ENCODE peak calls at places on chromosomes 13 and 19, in six cellular contexts. One of them, this sample, is unnamed.

GRCh38 chr19:49758292-49758691 is 4.8 kb downstream of the TSKS start:
- ATAC-seq in GM12878: no peak
- ATAC-seq in upper lobe of left lung: peak
- ATAC-seq in K562: peak
- ATAC-seq in HepG2: peak
- ATAC-seq in A549: peak
- ATAC-seq in this sample: no peak

GRCh38 chr19:52664461-52664860 is 26.3 kb upstream of the ZNF83 start:
- ATAC-seq in GM12878: no peak
- ATAC-seq in upper lobe of left lung: no peak
- ATAC-seq in K562: peak
- ATAC-seq in HepG2: no peak
- ATAC-seq in A549: no peak
- ATAC-seq in this sample: no peak

GRCh38 chr13:53042897-53043296 is 14.3 kb downstream of the OLFM4 start:
- ATAC-seq in GM12878: no peak
- ATAC-seq in upper lobe of left lung: no peak
- ATAC-seq in K562: no peak
- ATAC-seq in HepG2: no peak
- ATAC-seq in A549: no peak
- ATAC-seq in this sample: no peak

GRCh38 chr19:38307076-38307475 is 3.0 kb downstream of the C19orf33 start:
- ATAC-seq in GM12878: no peak
- ATAC-seq in upper lobe of left lung: no peak
- ATAC-seq in K562: no peak
- ATAC-seq in HepG2: no peak
- ATAC-seq in A549: no peak
- ATAC-seq in this sample: no peak

GRCh38 chr13:99208845-99209527 is 8.3 kb downstream of the UBAC2 start:
- ATAC-seq in GM12878: no peak
- ATAC-seq in upper lobe of left lung: no peak
- ATAC-seq in K562: no peak
- ATAC-seq in HepG2: no peak
- ATAC-seq in A549: no peak
- ATAC-seq in this sample: no peak

GRCh38 chr19:10037367-10037766 is 24.1 kb downstream of the RDH8 start:
- ATAC-seq in GM12878: no peak
- ATAC-seq in upper lobe of left lung: no peak
- ATAC-seq in K562: no peak
- ATAC-seq in HepG2: no peak
- ATAC-seq in A549: peak
- ATAC-seq in this sample: no peak

GRCh38 chr13:113401452-113402415 is 37.8 kb upstream of the GRTP1 start:
- ATAC-seq in GM12878: no peak
- ATAC-seq in upper lobe of left lung: no peak
- ATAC-seq in K562: no peak
- ATAC-seq in HepG2: no peak
- ATAC-seq in A549: no peak
- ATAC-seq in this sample: no peak

GRCh38 chr13:37109080-37109678 is 3.7 kb upstream of the CSNK1A1L start:
- ATAC-seq in GM12878: no peak
- ATAC-seq in upper lobe of left lung: peak
- ATAC-seq in K562: no peak
- ATAC-seq in HepG2: no peak
- ATAC-seq in A549: no peak
- ATAC-seq in this sample: no peak

GRCh38 chr13:44451109-44451508 is 77.5 kb downstream of the SERP2 start:
- ATAC-seq in GM12878: no peak
- ATAC-seq in upper lobe of left lung: no peak
- ATAC-seq in K562: no peak
- ATAC-seq in HepG2: no peak
- ATAC-seq in A549: no peak
- ATAC-seq in this sample: peak

GRCh38 chr13:23460309-23460708 is 26.8 kb upstream of the SACS start:
- ATAC-seq in GM12878: peak
- ATAC-seq in upper lobe of left lung: peak
- ATAC-seq in K562: no peak
- ATAC-seq in HepG2: no peak
- ATAC-seq in A549: no peak
- ATAC-seq in this sample: no peak

GRCh38 chr13:98978280-98978679 is 416 bp upstream of the DOCK9 start:
- ATAC-seq in GM12878: no peak
- ATAC-seq in upper lobe of left lung: no peak
- ATAC-seq in K562: no peak
- ATAC-seq in HepG2: no peak
- ATAC-seq in A549: no peak
- ATAC-seq in this sample: no peak

GRCh38 chr13:45695198-45695730 is 6.9 kb upstream of the CBY2 start:
- ATAC-seq in GM12878: peak
- ATAC-seq in upper lobe of left lung: peak
- ATAC-seq in K562: no peak
- ATAC-seq in HepG2: no peak
- ATAC-seq in A549: no peak
- ATAC-seq in this sample: no peak

GRCh38 chr13:24215007-24215633 is 54.6 kb downstream of the SPATA13 start:
- ATAC-seq in GM12878: peak
- ATAC-seq in upper lobe of left lung: no peak
- ATAC-seq in K562: no peak
- ATAC-seq in HepG2: no peak
- ATAC-seq in A549: no peak
- ATAC-seq in this sample: no peak

GRCh38 chr19:46617566-46618079 is 7.3 kb downstream of the PTGIR start:
- ATAC-seq in GM12878: no peak
- ATAC-seq in upper lobe of left lung: no peak
- ATAC-seq in K562: no peak
- ATAC-seq in HepG2: no peak
- ATAC-seq in A549: peak
- ATAC-seq in this sample: no peak

GRCh38 chr13:51768378-51768921 is 35.5 kb downstream of the DHRS12 start:
- ATAC-seq in GM12878: no peak
- ATAC-seq in upper lobe of left lung: no peak
- ATAC-seq in K562: peak
- ATAC-seq in HepG2: no peak
- ATAC-seq in A549: no peak
- ATAC-seq in this sample: no peak

GRCh38 chr13:110063490-110063889 is 243.5 kb downstream of the COL4A1 start:
- ATAC-seq in GM12878: no peak
- ATAC-seq in upper lobe of left lung: no peak
- ATAC-seq in K562: no peak
- ATAC-seq in HepG2: no peak
- ATAC-seq in A549: no peak
- ATAC-seq in this sample: no peak

GRCh38 chr13:71979616-71980015 is 112.6 kb upstream of the DACH1 start:
- ATAC-seq in GM12878: peak
- ATAC-seq in upper lobe of left lung: no peak
- ATAC-seq in K562: no peak
- ATAC-seq in HepG2: peak
- ATAC-seq in A549: no peak
- ATAC-seq in this sample: no peak

GRCh38 chr19:14089662-14090508 is 666 bp downstream of the SAMD1 start:
- ATAC-seq in GM12878: peak
- ATAC-seq in upper lobe of left lung: peak
- ATAC-seq in K562: peak
- ATAC-seq in HepG2: peak
- ATAC-seq in A549: peak
- ATAC-seq in this sample: peak

GRCh38 chr13:50422181-50423148 is 407.2 kb downstream of the KCNRG start:
- ATAC-seq in GM12878: no peak
- ATAC-seq in upper lobe of left lung: no peak
- ATAC-seq in K562: peak
- ATAC-seq in HepG2: no peak
- ATAC-seq in A549: no peak
- ATAC-seq in this sample: no peak

GRCh38 chr13:50388481-50388880 is 373.2 kb downstream of the KCNRG start:
- ATAC-seq in GM12878: no peak
- ATAC-seq in upper lobe of left lung: no peak
- ATAC-seq in K562: no peak
- ATAC-seq in HepG2: no peak
- ATAC-seq in A549: no peak
- ATAC-seq in this sample: no peak

GRCh38 chr13:44417876-44418275 is 44.3 kb downstream of the SERP2 start:
- ATAC-seq in GM12878: no peak
- ATAC-seq in upper lobe of left lung: no peak
- ATAC-seq in K562: no peak
- ATAC-seq in HepG2: peak
- ATAC-seq in A549: no peak
- ATAC-seq in this sample: no peak

GRCh38 chr19:33393286-33394005 is 19.9 kb downstream of the CEBPG start:
- ATAC-seq in GM12878: no peak
- ATAC-seq in upper lobe of left lung: no peak
- ATAC-seq in K562: no peak
- ATAC-seq in HepG2: peak
- ATAC-seq in A549: no peak
- ATAC-seq in this sample: no peak

GRCh38 chr19:2164020-2164988 is 571 bp downstream of the DOT1L start:
- ATAC-seq in GM12878: peak
- ATAC-seq in upper lobe of left lung: peak
- ATAC-seq in K562: peak
- ATAC-seq in HepG2: no peak
- ATAC-seq in A549: peak
- ATAC-seq in this sample: peak

GRCh38 chr19:6527893-6528543 is 2.8 kb upstream of the TNFSF9 start:
- ATAC-seq in GM12878: peak
- ATAC-seq in upper lobe of left lung: no peak
- ATAC-seq in K562: no peak
- ATAC-seq in HepG2: no peak
- ATAC-seq in A549: no peak
- ATAC-seq in this sample: no peak

GRCh38 chr13:73825143-73825542 is 309.1 kb downstream of the KLF12 start:
- ATAC-seq in GM12878: no peak
- ATAC-seq in upper lobe of left lung: no peak
- ATAC-seq in K562: no peak
- ATAC-seq in HepG2: no peak
- ATAC-seq in A549: no peak
- ATAC-seq in this sample: no peak

GRCh38 chr13:33542309-33543088 is 256.9 kb upstream of the STARD13 start:
- ATAC-seq in GM12878: peak
- ATAC-seq in upper lobe of left lung: peak
- ATAC-seq in K562: peak
- ATAC-seq in HepG2: peak
- ATAC-seq in A549: peak
- ATAC-seq in this sample: peak
- TF ChIP-seq EP300 in GM12878: no peak
- TF ChIP-seq EP300 in upper lobe of left lung: peak
- TF ChIP-seq EP300 in K562: no peak
- TF ChIP-seq EP300 in HepG2: peak
- TF ChIP-seq EP300 in A549: no peak
- TF ChIP-seq EP300 in this sample: peak

DNA sequence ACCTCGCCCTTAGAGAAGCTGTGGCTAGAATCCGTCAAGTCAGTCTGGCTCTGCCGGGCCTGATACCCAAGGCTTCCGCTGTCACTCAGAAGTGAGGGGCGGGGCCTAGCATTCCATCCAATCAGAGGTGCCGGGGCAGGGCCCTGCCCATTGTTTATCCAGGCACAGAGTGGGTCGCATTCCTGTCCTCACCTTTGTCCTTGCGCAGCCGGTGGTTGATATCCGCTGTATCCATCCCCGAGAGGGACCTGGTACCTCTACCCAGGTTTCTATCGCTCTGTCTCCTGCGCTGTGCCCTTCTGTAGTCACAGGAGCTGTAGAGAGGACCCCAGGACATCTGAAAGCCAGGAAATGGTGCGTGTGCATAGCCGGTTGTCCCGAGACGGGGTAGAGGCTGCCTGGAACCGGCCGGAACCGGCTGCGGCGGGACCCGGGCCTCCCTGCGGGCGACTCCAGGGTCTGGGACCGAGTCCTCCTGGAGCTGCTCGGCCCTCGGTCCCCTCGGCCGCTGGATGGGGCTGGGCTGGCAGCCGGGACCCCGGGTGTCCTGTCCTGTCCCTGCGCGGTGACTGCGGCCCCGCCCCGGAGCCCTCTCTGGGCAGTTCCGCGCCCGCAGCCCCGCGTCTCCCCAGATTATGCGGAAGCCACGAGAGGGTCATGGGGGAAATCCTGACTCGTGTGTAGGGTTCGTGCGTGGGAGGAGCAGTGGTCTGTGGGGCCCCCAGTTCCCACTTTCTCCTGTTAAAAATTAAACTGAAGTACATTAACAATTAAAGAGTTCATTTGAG is at the start of gene ZNF763:
- ATAC-seq in GM12878: peak
- ATAC-seq in upper lobe of left lung: peak
- ATAC-seq in K562: peak
- ATAC-seq in HepG2: peak
- ATAC-seq in A549: no peak
- ATAC-seq in this sample: peak
- TF ChIP-seq EP300 in GM12878: peak
- TF ChIP-seq EP300 in upper lobe of left lung: no peak
- TF ChIP-seq EP300 in K562: no peak
- TF ChIP-seq EP300 in HepG2: no peak
- TF ChIP-seq EP300 in A549: no peak
- TF ChIP-seq EP300 in this sample: no peak

GRCh38 chr19:3409346-3410064 is 43.1 kb downstream of the NFIC start:
- ATAC-seq in GM12878: no peak
- ATAC-seq in upper lobe of left lung: no peak
- ATAC-seq in K562: no peak
- ATAC-seq in HepG2: peak
- ATAC-seq in A549: no peak
- ATAC-seq in this sample: peak
- TF ChIP-seq EP300 in GM12878: no peak
- TF ChIP-seq EP300 in upper lobe of left lung: no peak
- TF ChIP-seq EP300 in K562: no peak
- TF ChIP-seq EP300 in HepG2: peak
- TF ChIP-seq EP300 in A549: no peak
- TF ChIP-seq EP300 in this sample: peak

DNA sequence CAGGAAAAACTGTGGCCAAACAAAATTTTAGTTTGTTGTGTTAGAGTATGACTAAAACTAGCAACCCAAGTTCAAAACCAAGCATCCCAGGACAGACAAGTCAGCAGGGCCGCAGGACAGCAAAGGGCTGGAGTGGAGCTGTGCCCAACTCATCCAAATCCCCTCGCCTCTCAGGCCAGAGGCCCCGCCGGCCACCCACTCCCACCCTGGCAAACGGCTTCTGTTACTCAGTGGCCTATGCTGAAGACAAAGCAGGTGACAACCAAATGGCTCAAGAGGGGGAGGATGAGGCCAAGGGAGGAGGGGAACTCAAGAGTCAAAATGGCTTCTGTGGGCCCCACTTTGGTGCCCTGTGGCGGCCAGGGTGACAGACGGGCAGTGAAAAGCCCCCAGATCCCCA is 69.7 kb downstream of the SLC7A1 start:
- ATAC-seq in GM12878: no peak
- ATAC-seq in upper lobe of left lung: no peak
- ATAC-seq in K562: no peak
- ATAC-seq in HepG2: no peak
- ATAC-seq in A549: no peak
- ATAC-seq in this sample: no peak
- TF ChIP-seq EP300 in GM12878: no peak
- TF ChIP-seq EP300 in upper lobe of left lung: no peak
- TF ChIP-seq EP300 in K562: no peak
- TF ChIP-seq EP300 in HepG2: no peak
- TF ChIP-seq EP300 in A549: no peak
- TF ChIP-seq EP300 in this sample: no peak

DNA sequence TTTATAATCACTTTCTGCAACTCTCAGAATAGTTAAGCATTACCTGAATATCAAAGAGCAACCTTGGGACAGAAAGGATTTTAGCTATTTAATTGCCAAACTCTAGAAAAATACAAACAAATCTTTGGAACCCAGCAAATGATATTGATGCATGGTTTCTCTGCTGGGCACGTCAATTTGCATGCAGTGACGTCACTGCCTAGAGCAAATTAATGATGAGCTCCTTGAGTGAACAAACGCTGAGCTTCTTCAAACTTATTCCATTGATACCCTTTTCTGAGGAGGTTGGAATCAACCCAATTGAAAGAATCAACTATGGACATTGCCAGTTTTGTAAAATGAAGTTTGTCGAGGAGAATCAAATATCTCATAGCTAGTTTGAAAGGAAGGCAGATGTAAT is 259.9 kb upstream of the SOX21 start:
- ATAC-seq in GM12878: no peak
- ATAC-seq in upper lobe of left lung: no peak
- ATAC-seq in K562: no peak
- ATAC-seq in HepG2: no peak
- ATAC-seq in A549: no peak
- ATAC-seq in this sample: no peak
- TF ChIP-seq EP300 in GM12878: no peak
- TF ChIP-seq EP300 in upper lobe of left lung: no peak
- TF ChIP-seq EP300 in K562: no peak
- TF ChIP-seq EP300 in HepG2: no peak
- TF ChIP-seq EP300 in A549: no peak
- TF ChIP-seq EP300 in this sample: no peak

This sample was measured in gastroesophageal sphincter.